ENCODE peak calls at places on chromosomes 5 and 9, in five cellular contexts. One of them, this sample, is unnamed.

GRCh38 chr5:181031716-181032115 is 8.3 kb upstream of the BTNL9 start:
- DNase-seq in spleen: peak
- DNase-seq in sigmoid colon: no peak
- DNase-seq in SK-N-SH: no peak
- DNase-seq in GM12891: no peak
- DNase-seq in this sample: no peak

GRCh38 chr9:92846662-92847145 is 31.1 kb downstream of the ZNF484 start:
- DNase-seq in spleen: no peak
- DNase-seq in sigmoid colon: no peak
- DNase-seq in SK-N-SH: no peak
- DNase-seq in GM12891: no peak
- DNase-seq in this sample: no peak

GRCh38 chr5:139926797-139927503 is 116.1 kb downstream of the NRG2 start:
- DNase-seq in spleen: no peak
- DNase-seq in sigmoid colon: no peak
- DNase-seq in SK-N-SH: no peak
- DNase-seq in GM12891: no peak
- DNase-seq in this sample: no peak

GRCh38 chr5:136457390-136458094 is 92.2 kb upstream of the TRPC7 start:
- DNase-seq in spleen: no peak
- DNase-seq in sigmoid colon: no peak
- DNase-seq in SK-N-SH: no peak
- DNase-seq in GM12891: no peak
- DNase-seq in this sample: no peak

GRCh38 chr9:135249191-135249590 is 161.7 kb downstream of the OLFM1 start:
- DNase-seq in spleen: peak
- DNase-seq in sigmoid colon: peak
- DNase-seq in SK-N-SH: no peak
- DNase-seq in GM12891: no peak
- DNase-seq in this sample: no peak

GRCh38 chr5:139962445-139962844 is 80.7 kb downstream of the NRG2 start:
- DNase-seq in spleen: no peak
- DNase-seq in sigmoid colon: no peak
- DNase-seq in SK-N-SH: no peak
- DNase-seq in GM12891: no peak
- DNase-seq in this sample: no peak

GRCh38 chr9:136965771-136966484 is 11.4 kb upstream of the PTGDS start:
- DNase-seq in spleen: no peak
- DNase-seq in sigmoid colon: no peak
- DNase-seq in SK-N-SH: no peak
- DNase-seq in GM12891: no peak
- DNase-seq in this sample: no peak

GRCh38 chr9:90546200-90546599 is 96.4 kb downstream of the DIRAS2 start:
- DNase-seq in spleen: no peak
- DNase-seq in sigmoid colon: no peak
- DNase-seq in SK-N-SH: peak
- DNase-seq in GM12891: no peak
- DNase-seq in this sample: no peak

GRCh38 chr5:127447822-127448221 is 69.6 kb upstream of the PRRC1 start:
- DNase-seq in spleen: no peak
- DNase-seq in sigmoid colon: no peak
- DNase-seq in SK-N-SH: no peak
- DNase-seq in GM12891: no peak
- DNase-seq in this sample: no peak

GRCh38 chr5:145619806-145620205 is 215.3 kb downstream of the PRELID2 start:
- DNase-seq in spleen: no peak
- DNase-seq in sigmoid colon: no peak
- DNase-seq in SK-N-SH: no peak
- DNase-seq in GM12891: no peak
- DNase-seq in this sample: no peak

GRCh38 chr5:160769264-160769663 is 82.7 kb downstream of the ATP10B start:
- DNase-seq in spleen: no peak
- DNase-seq in sigmoid colon: no peak
- DNase-seq in SK-N-SH: no peak
- DNase-seq in GM12891: no peak
- DNase-seq in this sample: peak

GRCh38 chr9:100375677-100376076 is 22.9 kb upstream of the TEX10 start:
- DNase-seq in spleen: no peak
- DNase-seq in sigmoid colon: no peak
- DNase-seq in SK-N-SH: no peak
- DNase-seq in GM12891: no peak
- DNase-seq in this sample: no peak

GRCh38 chr5:173557123-173557903 is 59.1 kb downstream of the BOD1 start:
- DNase-seq in spleen: no peak
- DNase-seq in sigmoid colon: peak
- DNase-seq in SK-N-SH: no peak
- DNase-seq in GM12891: no peak
- DNase-seq in this sample: no peak

GRCh38 chr9:33220681-33221567 is 19.0 kb upstream of the SPINK4 start:
- DNase-seq in spleen: peak
- DNase-seq in sigmoid colon: no peak
- DNase-seq in SK-N-SH: no peak
- DNase-seq in GM12891: no peak
- DNase-seq in this sample: no peak

GRCh38 chr5:157511656-157512644 is 51.9 kb downstream of the NIPAL4 start:
- DNase-seq in spleen: peak
- DNase-seq in sigmoid colon: peak
- DNase-seq in SK-N-SH: no peak
- DNase-seq in GM12891: no peak
- DNase-seq in this sample: peak

GRCh38 chr9:107636596-107637405 is 147.2 kb upstream of the KLF4 start:
- DNase-seq in spleen: no peak
- DNase-seq in sigmoid colon: no peak
- DNase-seq in SK-N-SH: no peak
- DNase-seq in GM12891: no peak
- DNase-seq in this sample: no peak

GRCh38 chr5:40437452-40437861 is 242.3 kb upstream of the PTGER4 start:
- DNase-seq in spleen: no peak
- DNase-seq in sigmoid colon: no peak
- DNase-seq in SK-N-SH: no peak
- DNase-seq in GM12891: no peak
- DNase-seq in this sample: peak

DNA sequence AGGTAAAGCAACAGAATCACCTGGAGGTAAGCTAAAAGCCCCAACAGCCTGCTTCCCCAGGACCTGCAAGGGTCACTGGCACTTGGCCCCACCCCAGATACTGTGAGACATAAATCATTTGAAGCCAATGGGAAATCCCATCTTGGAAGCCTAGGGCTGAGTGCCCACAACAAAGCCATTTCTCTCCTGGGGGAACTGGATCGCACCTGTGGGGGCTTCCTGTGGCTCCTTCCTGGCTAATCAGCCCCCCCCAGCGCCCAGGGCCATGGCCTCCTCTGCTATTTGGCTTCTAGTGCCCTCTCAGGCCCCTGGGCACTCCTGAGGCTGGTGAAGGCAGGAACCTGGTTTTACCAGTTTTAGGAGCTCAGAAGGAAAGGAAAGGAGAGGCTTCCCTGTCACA is 1.4 kb downstream of the KCNMB1 start:
- DNase-seq in spleen: no peak
- DNase-seq in sigmoid colon: no peak
- DNase-seq in SK-N-SH: no peak
- DNase-seq in GM12891: no peak
- DNase-seq in this sample: no peak
- TF ChIP-seq POLR2AphosphoS5 in spleen: no peak
- TF ChIP-seq POLR2AphosphoS5 in sigmoid colon: no peak
- TF ChIP-seq POLR2AphosphoS5 in SK-N-SH: no peak
- TF ChIP-seq POLR2AphosphoS5 in GM12891: no peak
- TF ChIP-seq POLR2AphosphoS5 in this sample: no peak

GRCh38 chr5:142065273-142065672 is 43.3 kb upstream of the NDFIP1 start:
- DNase-seq in spleen: no peak
- DNase-seq in sigmoid colon: no peak
- DNase-seq in SK-N-SH: peak
- DNase-seq in GM12891: no peak
- DNase-seq in this sample: no peak

GRCh38 chr5:142059304-142059940 is 46.6 kb upstream of the GNPDA1 start:
- DNase-seq in spleen: no peak
- DNase-seq in sigmoid colon: no peak
- DNase-seq in SK-N-SH: no peak
- DNase-seq in GM12891: no peak
- DNase-seq in this sample: no peak

GRCh38 chr5:142063376-142063775 is 45.2 kb upstream of the NDFIP1 start:
- DNase-seq in spleen: no peak
- DNase-seq in sigmoid colon: no peak
- DNase-seq in SK-N-SH: no peak
- DNase-seq in GM12891: no peak
- DNase-seq in this sample: no peak

GRCh38 chr5:142063878-142064331 is 44.7 kb upstream of the NDFIP1 start:
- DNase-seq in spleen: peak
- DNase-seq in sigmoid colon: peak
- DNase-seq in SK-N-SH: peak
- DNase-seq in GM12891: no peak
- DNase-seq in this sample: peak
- TF ChIP-seq POLR2AphosphoS5 in spleen: peak
- TF ChIP-seq POLR2AphosphoS5 in sigmoid colon: no peak
- TF ChIP-seq POLR2AphosphoS5 in SK-N-SH: peak
- TF ChIP-seq POLR2AphosphoS5 in GM12891: no peak
- TF ChIP-seq POLR2AphosphoS5 in this sample: no peak

DNA sequence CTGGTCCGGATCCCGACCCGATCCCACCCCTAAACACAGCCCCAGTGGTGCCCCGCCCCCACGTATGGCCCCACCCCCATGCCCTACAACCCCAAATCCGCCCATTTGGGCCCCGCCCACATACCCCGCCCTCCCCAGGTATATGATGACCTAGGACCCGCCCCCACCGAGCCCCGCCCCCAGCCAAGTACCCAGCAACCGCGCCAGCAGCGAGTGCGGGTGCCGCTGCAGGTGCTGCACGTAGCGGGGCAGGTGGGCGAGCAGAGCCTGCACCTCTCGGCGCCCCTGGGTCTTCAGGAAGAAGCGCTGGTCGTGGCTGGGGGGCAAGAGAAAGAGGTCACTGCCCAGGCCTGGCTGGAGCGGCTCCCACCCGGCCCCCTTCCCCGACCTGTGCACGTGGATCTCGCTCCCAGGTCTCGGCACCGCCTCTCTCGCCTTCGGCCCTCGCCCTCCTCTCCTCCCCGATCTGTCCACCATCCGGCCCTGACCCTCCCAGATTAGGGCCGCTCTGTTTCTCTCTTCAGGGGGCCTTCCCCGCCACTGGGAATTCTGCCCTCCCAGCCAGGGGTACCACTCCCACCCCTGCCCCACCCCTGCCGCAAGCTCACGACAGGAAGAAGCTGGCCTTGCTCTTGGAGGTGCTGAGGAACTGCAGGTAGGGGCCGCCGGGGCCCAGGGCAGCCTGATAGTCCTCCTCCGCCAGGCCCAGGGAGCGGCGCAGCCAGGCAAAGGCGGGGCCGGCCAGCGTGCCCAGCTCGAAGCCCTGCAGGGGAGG is 2.9 kb downstream of the PIP5KL1 start:
- DNase-seq in spleen: no peak
- DNase-seq in sigmoid colon: no peak
- DNase-seq in SK-N-SH: no peak
- DNase-seq in GM12891: no peak
- DNase-seq in this sample: peak
- TF ChIP-seq POLR2AphosphoS5 in spleen: no peak
- TF ChIP-seq POLR2AphosphoS5 in sigmoid colon: no peak
- TF ChIP-seq POLR2AphosphoS5 in SK-N-SH: no peak
- TF ChIP-seq POLR2AphosphoS5 in GM12891: no peak
- TF ChIP-seq POLR2AphosphoS5 in this sample: no peak

DNA sequence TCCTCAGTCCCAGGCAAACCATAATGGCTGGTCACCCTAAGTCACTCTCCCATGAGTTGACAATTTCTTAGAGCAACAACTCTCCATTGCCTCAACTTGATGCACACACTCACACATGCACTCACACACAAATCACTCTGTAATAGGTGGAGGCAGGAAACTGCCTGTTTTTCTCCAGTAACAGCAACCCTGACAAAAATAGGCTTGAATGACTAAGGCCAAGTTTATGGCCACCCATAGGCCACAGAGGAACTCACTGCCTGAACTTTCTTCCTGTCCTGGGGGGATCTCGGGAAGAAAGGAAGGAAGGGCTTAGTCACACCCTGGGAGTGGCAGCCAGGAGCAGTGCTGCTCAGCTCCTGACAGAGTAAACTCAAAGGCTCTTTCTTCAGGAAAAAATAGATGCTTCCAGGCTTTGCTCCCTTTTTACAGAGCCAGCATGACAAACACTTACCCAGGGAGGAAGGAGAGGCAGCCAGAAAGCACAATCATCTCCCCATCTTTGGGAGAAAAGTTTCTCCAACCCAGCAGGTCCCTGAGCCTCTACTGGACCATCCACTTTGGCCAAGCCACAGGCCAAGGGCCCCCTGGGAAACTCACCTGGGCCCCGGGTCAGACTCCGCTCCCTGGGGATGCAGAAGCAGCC is 368 bp downstream of the SH3TC2 start:
- DNase-seq in spleen: no peak
- DNase-seq in sigmoid colon: no peak
- DNase-seq in SK-N-SH: no peak
- DNase-seq in GM12891: no peak
- DNase-seq in this sample: peak
- TF ChIP-seq POLR2AphosphoS5 in spleen: peak
- TF ChIP-seq POLR2AphosphoS5 in sigmoid colon: no peak
- TF ChIP-seq POLR2AphosphoS5 in SK-N-SH: no peak
- TF ChIP-seq POLR2AphosphoS5 in GM12891: no peak
- TF ChIP-seq POLR2AphosphoS5 in this sample: no peak

GRCh38 chr5:171913987-171914273 is 92.5 kb downstream of the FBXW11 start:
- DNase-seq in spleen: no peak
- DNase-seq in sigmoid colon: no peak
- DNase-seq in SK-N-SH: no peak
- DNase-seq in GM12891: no peak
- DNase-seq in this sample: no peak
- TF ChIP-seq POLR2AphosphoS5 in spleen: no peak
- TF ChIP-seq POLR2AphosphoS5 in sigmoid colon: no peak
- TF ChIP-seq POLR2AphosphoS5 in SK-N-SH: no peak
- TF ChIP-seq POLR2AphosphoS5 in GM12891: no peak
- TF ChIP-seq POLR2AphosphoS5 in this sample: no peak